ENCODE peak calls at places on chromosomes 4 and X, in eight cellular contexts. T, B, J, M, O, E, C and R are unnamed samples.

GRCh38 chr4:5276475-5277045 is 225.3 kb downstream of the STK32B start:
- DNase-seq in J (no peak), C (no peak), T (no peak), E (no peak), O (no peak), B (no peak), M (no peak), R (no peak)

GRCh38 chr4:26197018-26197779 is 123.6 kb upstream of the RBPJ start:
- DNase-seq in E (peak), M (no peak), T (peak), B (no peak), O (peak), J (peak), C (no peak), R (no peak)

GRCh38 chr4:106569151-106570029 is 200.8 kb upstream of the GIMD1 start:
- DNase-seq in M (no peak), B (no peak), E (no peak), T (no peak), C (no peak), O (peak), J (no peak), R (no peak)

GRCh38 chr4:139665079-139665689 is 435 bp upstream of the MGST2 start:
- DNase-seq in T (no peak), J (no peak), O (no peak), E (no peak), M (no peak), C (no peak), B (no peak), R (no peak)

GRCh38 chr4:79915276-79915675 is 157.8 kb downstream of the ANTXR2 start:
- DNase-seq in E (no peak), T (no peak), M (no peak), O (no peak), B (no peak), J (no peak), C (no peak), R (no peak)

GRCh38 chrX:51641421-51642021 is 22.8 kb upstream of the CENPVL3 start:
- DNase-seq in B (no peak), E (no peak), C (no peak), M (no peak), O (peak), T (peak), J (peak), R (peak)

GRCh38 chr4:137614491-137614890 is 82.2 kb upstream of the PCDH18 start:
- DNase-seq in M (no peak), C (no peak), O (no peak), E (no peak), T (no peak), J (no peak), B (no peak), R (no peak)

GRCh38 chr4:146646601-146647000 is 7.9 kb downstream of the POU4F2 start:
- DNase-seq in E (no peak), T (no peak), M (no peak), B (no peak), O (no peak), C (no peak), J (no peak), R (no peak)

GRCh38 chr4:3642806-3643517 is 110.7 kb upstream of the LRPAP1 start:
- DNase-seq in J (no peak), B (no peak), C (peak), E (no peak), M (no peak), O (no peak), T (no peak), R (no peak)

GRCh38 chrX:1464282-1465131 is 11.8 kb upstream of the ASMTL start:
- DNase-seq in C (peak), J (no peak), T (no peak), B (peak), M (peak), O (no peak), E (no peak), R (no peak)

GRCh38 chr4:39046243-39046642 is 14.0 kb upstream of the TMEM156 start:
- DNase-seq in T (no peak), C (no peak), E (no peak), B (no peak), M (no peak), J (peak), O (peak), R (no peak)

GRCh38 chrX:18758166-18758932 is 50.9 kb downstream of the PPEF1 start:
- DNase-seq in T (no peak), M (no peak), E (no peak), C (no peak), J (no peak), B (no peak), O (no peak), R (no peak)

GRCh38 chr4:145278341-145279121 is 98.1 kb upstream of the OTUD4 start:
- DNase-seq in M (no peak), J (peak), C (no peak), B (no peak), E (no peak), T (no peak), O (peak), R (no peak)

GRCh38 chr4:80215449-80216052 is 18.2 kb downstream of the PRDM8 start:
- DNase-seq in O (peak), C (no peak), E (no peak), T (no peak), B (no peak), J (peak), M (no peak), R (no peak)

GRCh38 chr4:154189346-154189745 is 302.3 kb downstream of the DCHS2 start:
- DNase-seq in M (no peak), E (no peak), B (no peak), T (no peak), J (no peak), O (no peak), C (no peak), R (no peak)

GRCh38 chrX:98380556-98380955 is 1496.8 kb downstream of the RPA4 start:
- DNase-seq in M (no peak), C (peak), O (no peak), E (no peak), T (no peak), B (no peak), J (no peak), R (peak)

GRCh38 chrX:98379134-98379533 is 1495.4 kb downstream of the RPA4 start:
- DNase-seq in T (no peak), J (no peak), O (no peak), C (no peak), E (no peak), B (no peak), M (no peak), R (no peak)

DNA sequence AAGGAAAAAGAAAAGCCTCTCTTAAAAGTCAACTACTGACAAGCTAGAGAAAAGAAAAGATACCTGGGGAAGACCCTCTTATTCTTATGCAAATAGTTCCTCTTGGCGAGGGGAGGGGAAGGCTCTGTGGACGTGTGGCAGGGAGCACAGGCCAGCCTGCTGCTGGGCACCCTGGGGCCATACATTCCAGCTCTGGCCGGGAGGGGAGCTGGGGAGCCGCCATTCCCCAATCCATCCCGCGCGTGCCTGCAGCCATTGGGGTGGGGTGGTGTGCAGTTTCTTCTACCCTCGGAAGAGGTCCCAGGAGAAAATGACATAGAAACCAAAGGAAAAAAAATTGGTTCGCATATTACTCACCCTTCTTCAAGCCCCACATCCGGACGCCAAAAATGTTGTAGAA is 1496.4 kb downstream of the RPA4 start:
- DNase-seq in C (peak), E (no peak), O (no peak), J (no peak), B (no peak), T (no peak), M (no peak), R (peak)
- TF ChIP-seq CTCF in C (no peak), E (no peak), O (no peak), J (no peak), B (no peak), T (no peak), M (no peak), R (no peak)

DNA sequence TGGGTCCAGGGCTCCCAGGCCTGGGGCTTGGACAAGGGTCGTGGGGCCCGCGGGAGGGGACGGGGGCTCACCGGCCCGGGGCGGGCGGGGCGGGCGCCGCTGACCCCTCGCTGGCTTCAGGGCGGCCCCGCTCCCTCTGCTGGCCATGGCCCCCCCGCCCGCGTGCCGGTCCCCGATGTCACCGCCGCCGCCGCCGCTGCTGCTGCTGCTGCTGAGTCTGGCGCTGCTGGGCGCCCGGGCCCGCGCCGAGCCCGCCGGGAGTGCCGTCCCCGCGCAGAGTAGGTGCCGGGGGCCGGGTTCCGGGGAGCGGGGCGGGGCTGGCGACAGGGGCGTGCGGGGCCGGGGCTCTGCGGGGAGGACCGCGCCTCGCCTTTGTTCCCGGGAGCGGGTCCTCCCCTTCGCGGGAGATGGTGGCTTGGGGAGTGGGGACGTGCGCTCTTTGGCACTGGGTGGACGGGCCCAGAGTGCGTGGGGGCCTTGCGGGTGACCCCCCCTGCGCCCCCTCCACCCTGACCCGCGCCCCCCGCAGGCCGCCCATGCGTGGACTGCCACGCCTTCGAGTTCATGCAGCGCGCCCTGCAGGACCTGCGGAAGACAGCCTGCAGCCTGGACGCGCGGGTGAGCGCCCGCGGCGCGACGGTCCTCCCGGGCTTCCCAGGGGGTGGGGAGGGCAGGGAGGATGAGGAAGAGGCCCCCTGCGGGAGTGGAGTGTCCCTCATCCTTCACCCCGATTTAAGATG is 16.8 kb upstream of the NAT8L start:
- DNase-seq in E (no peak), J (no peak), B (no peak), M (peak), C (peak), T (peak), O (no peak), R (peak)
- TF ChIP-seq CTCF in E (no peak), J (no peak), B (no peak), M (peak), C (no peak), T (no peak), O (no peak), R (no peak)

DNA sequence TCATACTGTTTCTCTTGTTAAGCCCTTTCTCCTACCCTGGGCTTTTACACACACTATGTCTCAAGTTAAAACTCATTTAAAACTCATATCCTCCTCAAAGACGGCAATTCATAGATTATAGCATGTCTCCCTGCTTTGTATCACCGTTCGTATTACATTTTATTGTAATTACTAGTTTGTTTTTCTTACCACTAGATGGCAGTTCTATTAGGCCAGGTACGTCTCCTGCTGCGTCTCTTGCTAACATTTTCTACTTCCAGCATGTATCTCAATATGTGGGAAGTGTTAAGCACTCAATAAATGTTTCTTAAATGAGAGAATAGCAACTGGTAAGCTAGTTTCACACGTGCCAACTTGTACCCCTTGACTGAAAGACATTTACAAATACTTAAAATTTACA is 450.3 kb upstream of the PCDH7 start:
- DNase-seq in J (no peak), O (no peak), C (no peak), E (no peak), T (no peak), B (no peak), M (no peak), R (no peak)
- TF ChIP-seq CTCF in J (peak), O (peak), C (no peak), E (no peak), T (no peak), B (no peak), M (peak), R (peak)

GRCh38 chr4:71107732-71108131 is 114.3 kb downstream of the DCK start:
- DNase-seq in C (no peak), O (no peak), T (no peak), J (no peak), B (no peak), E (no peak), M (no peak), R (no peak)

GRCh38 chr4:71110499-71110898 is 117.0 kb downstream of the DCK start:
- DNase-seq in O (no peak), E (no peak), T (no peak), B (no peak), J (no peak), M (no peak), C (no peak), R (no peak)

GRCh38 chr4:71113294-71113693 is 119.8 kb downstream of the DCK start:
- DNase-seq in B (no peak), E (no peak), J (no peak), C (no peak), O (no peak), M (peak), T (peak), R (no peak)
- TF ChIP-seq CTCF in B (no peak), E (no peak), J (peak), C (no peak), O (no peak), M (peak), T (no peak), R (no peak)

GRCh38 chr4:176001171-176002006 is 64.3 kb upstream of the WDR17 start:
- DNase-seq in C (peak), E (peak), B (peak), M (peak), J (peak), T (peak), O (peak), R (peak)
- TF ChIP-seq CTCF in C (no peak), E (no peak), B (no peak), M (no peak), J (no peak), T (no peak), O (no peak), R (no peak)

DNA sequence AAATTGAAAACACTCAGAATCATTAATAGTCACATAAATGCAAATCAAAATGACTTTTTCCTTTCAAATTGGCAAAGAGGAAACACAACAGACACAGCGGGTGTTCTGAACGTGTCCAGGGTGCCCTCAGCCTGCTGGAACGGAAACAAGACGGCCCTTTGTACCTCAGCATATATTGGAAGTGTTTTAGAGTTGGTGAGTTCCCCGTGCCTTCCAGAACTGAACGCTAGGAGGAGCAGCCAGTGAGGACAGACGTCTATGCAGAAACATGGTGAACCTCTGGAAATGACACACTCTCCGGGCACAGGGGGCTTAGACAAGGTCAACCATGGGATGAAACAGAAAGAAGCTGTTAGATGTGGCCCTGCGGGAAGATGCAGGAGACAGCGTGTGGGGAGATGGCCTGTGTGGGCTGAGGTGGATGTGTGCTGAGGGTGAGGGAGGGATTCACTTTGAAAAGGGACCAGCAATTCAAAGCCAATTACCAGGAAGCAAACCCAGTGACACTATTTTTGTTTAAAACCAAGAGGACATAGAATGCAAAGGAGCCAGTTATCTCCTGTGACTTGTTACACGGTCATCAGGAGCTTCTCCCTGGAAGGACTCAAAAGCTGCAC is 40.4 kb downstream of the RNF212 start:
- DNase-seq in M (peak), O (peak), T (peak), C (no peak), J (peak), B (no peak), E (peak), R (peak)
- TF ChIP-seq CTCF in M (peak), O (peak), T (no peak), C (peak), J (peak), B (peak), E (peak), R (peak)

GRCh38 chrX:16143968-16144367 is 20.6 kb downstream of the GRPR start:
- DNase-seq in C (no peak), M (no peak), B (no peak), T (no peak), J (no peak), O (peak), E (no peak), R (no peak)

GRCh38 chrX:16144420-16144819 is 21.1 kb downstream of the GRPR start:
- DNase-seq in M (no peak), T (no peak), B (no peak), O (peak), J (no peak), E (no peak), C (no peak), R (no peak)

GRCh38 chrX:16148896-16149295 is 18.4 kb upstream of the MAGEB17 start:
- DNase-seq in M (no peak), O (no peak), J (no peak), B (no peak), E (no peak), C (no peak), T (peak), R (no peak)

GRCh38 chrX:16140983-16141382 is 17.6 kb downstream of the GRPR start:
- DNase-seq in T (no peak), M (no peak), C (no peak), B (no peak), E (no peak), J (no peak), O (no peak), R (no peak)

GRCh38 chrX:16145656-16146055 is 21.6 kb upstream of the MAGEB17 start:
- DNase-seq in O (no peak), T (no peak), C (no peak), J (no peak), M (no peak), E (no peak), B (no peak), R (no peak)
- TF ChIP-seq CTCF in O (no peak), T (no peak), C (no peak), J (no peak), M (no peak), E (no peak), B (no peak), R (no peak)

DNA sequence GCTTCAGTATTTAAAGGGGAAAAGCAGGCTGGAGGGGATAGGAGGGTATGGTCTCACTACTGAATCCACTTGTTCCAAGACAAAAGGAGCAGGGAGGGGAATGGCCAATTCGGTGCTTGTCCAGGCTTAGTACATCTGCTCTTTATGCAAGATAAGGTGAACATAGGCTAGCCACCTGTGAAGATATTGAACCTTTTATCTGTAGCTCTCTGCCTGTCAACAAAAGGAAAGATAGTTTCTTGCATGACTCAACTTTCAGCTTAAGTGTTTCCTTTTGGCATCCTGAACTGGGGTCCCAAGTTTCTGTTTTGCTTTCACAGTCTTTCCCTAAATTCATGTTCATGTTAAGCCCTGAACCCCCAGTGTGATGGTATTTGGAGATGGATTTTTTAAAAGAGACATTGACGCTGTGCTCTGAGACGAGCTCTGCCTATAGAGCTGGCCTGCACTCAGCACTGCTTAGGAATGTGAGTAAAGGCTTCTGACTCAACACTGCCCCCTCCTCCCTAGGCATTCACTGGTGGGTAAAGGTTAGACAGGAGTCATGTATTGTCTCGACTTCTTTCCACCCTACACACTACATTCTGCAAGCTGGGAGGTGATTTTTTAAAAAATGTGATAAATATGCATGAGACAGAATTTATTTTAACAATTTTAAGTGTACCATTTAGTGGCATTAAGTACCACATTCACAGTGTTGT is 28.2 kb downstream of the FAM149A start:
- DNase-seq in T (peak), J (peak), O (peak), B (no peak), E (no peak), M (no peak), C (no peak), R (peak)
- TF ChIP-seq CTCF in T (peak), J (no peak), O (no peak), B (no peak), E (no peak), M (peak), C (peak), R (peak)